ENCODE peak calls at places on chromosome 1, in ten cellular contexts. One of them, this sample, is unnamed.

GRCh38 chr1:230507671-230508407 is 81.7 kb upstream of the PGBD5 start:
- DNase-seq in K562: no peak
- DNase-seq in AG04450: no peak
- DNase-seq in fibroblast of mammary gland: no peak
- DNase-seq in AG09309: no peak
- DNase-seq in stomach: peak; percentile 59
- DNase-seq in neural crest cell: no peak
- DNase-seq in LNCaP clone FGC: no peak
- DNase-seq in left ventricle myocardium inferior: peak; percentile 29
- DNase-seq in astrocyte of the spinal cord: no peak
- DNase-seq in this sample: no peak

GRCh38 chr1:233569636-233570035 is 44.3 kb upstream of the KCNK1 start:
- DNase-seq in left ventricle myocardium inferior: no peak
- DNase-seq in stomach: no peak
- DNase-seq in LNCaP clone FGC: no peak
- DNase-seq in fibroblast of mammary gland: peak; percentile 27
- DNase-seq in neural crest cell: no peak
- DNase-seq in AG04450: no peak
- DNase-seq in K562: no peak
- DNase-seq in AG09309: no peak
- DNase-seq in astrocyte of the spinal cord: peak; percentile 25
- DNase-seq in this sample: no peak

GRCh38 chr1:185565314-185565713 is 168.9 kb upstream of the HMCN1 start:
- DNase-seq in AG09309: peak; percentile 49
- DNase-seq in AG04450: peak; percentile 55
- DNase-seq in stomach: no peak
- DNase-seq in neural crest cell: no peak
- DNase-seq in fibroblast of mammary gland: no peak
- DNase-seq in K562: no peak
- DNase-seq in LNCaP clone FGC: no peak
- DNase-seq in astrocyte of the spinal cord: peak; percentile 85
- DNase-seq in left ventricle myocardium inferior: no peak
- DNase-seq in this sample: no peak

GRCh38 chr1:6233376-6233775 is 2.4 kb downstream of the ICMT start:
- DNase-seq in left ventricle myocardium inferior: no peak
- DNase-seq in LNCaP clone FGC: no peak
- DNase-seq in K562: no peak
- DNase-seq in AG09309: no peak
- DNase-seq in neural crest cell: no peak
- DNase-seq in fibroblast of mammary gland: no peak
- DNase-seq in stomach: no peak
- DNase-seq in AG04450: no peak
- DNase-seq in astrocyte of the spinal cord: no peak
- DNase-seq in this sample: no peak

GRCh38 chr1:4624141-4624715 is 30.2 kb upstream of the AJAP1 start:
- DNase-seq in K562: no peak
- DNase-seq in left ventricle myocardium inferior: no peak
- DNase-seq in LNCaP clone FGC: no peak
- DNase-seq in fibroblast of mammary gland: no peak
- DNase-seq in neural crest cell: no peak
- DNase-seq in astrocyte of the spinal cord: no peak
- DNase-seq in AG04450: no peak
- DNase-seq in stomach: no peak
- DNase-seq in AG09309: no peak
- DNase-seq in this sample: no peak

GRCh38 chr1:117770981-117771531 is 158.4 kb downstream of the GDAP2 start:
- DNase-seq in left ventricle myocardium inferior: no peak
- DNase-seq in stomach: no peak
- DNase-seq in LNCaP clone FGC: no peak
- DNase-seq in astrocyte of the spinal cord: no peak
- DNase-seq in K562: no peak
- DNase-seq in AG04450: no peak
- DNase-seq in fibroblast of mammary gland: no peak
- DNase-seq in AG09309: no peak
- DNase-seq in neural crest cell: no peak
- DNase-seq in this sample: no peak

GRCh38 chr1:23558140-23558871 is 995 bp downstream of the ID3 start:
- DNase-seq in K562: peak; percentile 93
- DNase-seq in stomach: peak; percentile 73
- DNase-seq in fibroblast of mammary gland: no peak
- DNase-seq in astrocyte of the spinal cord: peak; percentile 55
- DNase-seq in neural crest cell: no peak
- DNase-seq in AG09309: no peak
- DNase-seq in left ventricle myocardium inferior: peak; percentile 71
- DNase-seq in LNCaP clone FGC: no peak
- DNase-seq in AG04450: no peak
- DNase-seq in this sample: peak; percentile 90

GRCh38 chr1:206590025-206590834 is 22.0 kb downstream of the EIF2D start:
- DNase-seq in K562: peak; percentile 62
- DNase-seq in LNCaP clone FGC: no peak
- DNase-seq in stomach: no peak
- DNase-seq in AG04450: no peak
- DNase-seq in astrocyte of the spinal cord: peak; percentile 78
- DNase-seq in AG09309: no peak
- DNase-seq in neural crest cell: no peak
- DNase-seq in fibroblast of mammary gland: peak; percentile 91
- DNase-seq in left ventricle myocardium inferior: no peak
- DNase-seq in this sample: no peak

GRCh38 chr1:230119340-230119739 is 52.3 kb downstream of the GALNT2 start:
- DNase-seq in fibroblast of mammary gland: no peak
- DNase-seq in astrocyte of the spinal cord: no peak
- DNase-seq in AG09309: no peak
- DNase-seq in stomach: no peak
- DNase-seq in K562: no peak
- DNase-seq in left ventricle myocardium inferior: no peak
- DNase-seq in neural crest cell: no peak
- DNase-seq in LNCaP clone FGC: no peak
- DNase-seq in AG04450: no peak
- DNase-seq in this sample: no peak

GRCh38 chr1:219387211-219387610 is 213.5 kb downstream of the LYPLAL1 start:
- DNase-seq in AG04450: no peak
- DNase-seq in stomach: no peak
- DNase-seq in fibroblast of mammary gland: no peak
- DNase-seq in neural crest cell: no peak
- DNase-seq in left ventricle myocardium inferior: no peak
- DNase-seq in astrocyte of the spinal cord: no peak
- DNase-seq in LNCaP clone FGC: no peak
- DNase-seq in AG09309: no peak
- DNase-seq in K562: no peak
- DNase-seq in this sample: no peak

GRCh38 chr1:116954450-116954849 is 44.7 kb downstream of the PTGFRN start:
- DNase-seq in K562: no peak
- DNase-seq in neural crest cell: no peak
- DNase-seq in LNCaP clone FGC: no peak
- DNase-seq in AG04450: no peak
- DNase-seq in AG09309: no peak
- DNase-seq in left ventricle myocardium inferior: no peak
- DNase-seq in astrocyte of the spinal cord: no peak
- DNase-seq in stomach: no peak
- DNase-seq in fibroblast of mammary gland: peak; percentile 61
- DNase-seq in this sample: no peak

GRCh38 chr1:2931722-2932401 is 89.4 kb upstream of the ACTRT2 start:
- DNase-seq in K562: no peak
- DNase-seq in fibroblast of mammary gland: no peak
- DNase-seq in AG09309: no peak
- DNase-seq in neural crest cell: no peak
- DNase-seq in stomach: no peak
- DNase-seq in LNCaP clone FGC: no peak
- DNase-seq in AG04450: no peak
- DNase-seq in astrocyte of the spinal cord: no peak
- DNase-seq in left ventricle myocardium inferior: no peak
- DNase-seq in this sample: peak; percentile 55

GRCh38 chr1:117128323-117129079 is 7.0 kb upstream of the TRIM45 start:
- DNase-seq in LNCaP clone FGC: peak; percentile 57
- DNase-seq in K562: peak; percentile 49
- DNase-seq in stomach: no peak
- DNase-seq in astrocyte of the spinal cord: peak; percentile 74
- DNase-seq in neural crest cell: no peak
- DNase-seq in fibroblast of mammary gland: peak; percentile 64
- DNase-seq in AG09309: no peak
- DNase-seq in AG04450: no peak
- DNase-seq in left ventricle myocardium inferior: no peak
- DNase-seq in this sample: no peak

GRCh38 chr1:218475275-218475674 is 130.1 kb downstream of the TGFB2 start:
- DNase-seq in LNCaP clone FGC: no peak
- DNase-seq in stomach: no peak
- DNase-seq in AG09309: no peak
- DNase-seq in fibroblast of mammary gland: no peak
- DNase-seq in neural crest cell: no peak
- DNase-seq in astrocyte of the spinal cord: no peak
- DNase-seq in K562: no peak
- DNase-seq in AG04450: no peak
- DNase-seq in left ventricle myocardium inferior: no peak
- DNase-seq in this sample: no peak

GRCh38 chr1:152398812-152399698 is 15.0 kb downstream of the CRNN start:
- DNase-seq in AG09309: no peak
- DNase-seq in astrocyte of the spinal cord: no peak
- DNase-seq in AG04450: no peak
- DNase-seq in K562: peak; percentile 9
- DNase-seq in left ventricle myocardium inferior: no peak
- DNase-seq in neural crest cell: no peak
- DNase-seq in stomach: no peak
- DNase-seq in fibroblast of mammary gland: peak; percentile 10
- DNase-seq in LNCaP clone FGC: no peak
- DNase-seq in this sample: no peak

DNA sequence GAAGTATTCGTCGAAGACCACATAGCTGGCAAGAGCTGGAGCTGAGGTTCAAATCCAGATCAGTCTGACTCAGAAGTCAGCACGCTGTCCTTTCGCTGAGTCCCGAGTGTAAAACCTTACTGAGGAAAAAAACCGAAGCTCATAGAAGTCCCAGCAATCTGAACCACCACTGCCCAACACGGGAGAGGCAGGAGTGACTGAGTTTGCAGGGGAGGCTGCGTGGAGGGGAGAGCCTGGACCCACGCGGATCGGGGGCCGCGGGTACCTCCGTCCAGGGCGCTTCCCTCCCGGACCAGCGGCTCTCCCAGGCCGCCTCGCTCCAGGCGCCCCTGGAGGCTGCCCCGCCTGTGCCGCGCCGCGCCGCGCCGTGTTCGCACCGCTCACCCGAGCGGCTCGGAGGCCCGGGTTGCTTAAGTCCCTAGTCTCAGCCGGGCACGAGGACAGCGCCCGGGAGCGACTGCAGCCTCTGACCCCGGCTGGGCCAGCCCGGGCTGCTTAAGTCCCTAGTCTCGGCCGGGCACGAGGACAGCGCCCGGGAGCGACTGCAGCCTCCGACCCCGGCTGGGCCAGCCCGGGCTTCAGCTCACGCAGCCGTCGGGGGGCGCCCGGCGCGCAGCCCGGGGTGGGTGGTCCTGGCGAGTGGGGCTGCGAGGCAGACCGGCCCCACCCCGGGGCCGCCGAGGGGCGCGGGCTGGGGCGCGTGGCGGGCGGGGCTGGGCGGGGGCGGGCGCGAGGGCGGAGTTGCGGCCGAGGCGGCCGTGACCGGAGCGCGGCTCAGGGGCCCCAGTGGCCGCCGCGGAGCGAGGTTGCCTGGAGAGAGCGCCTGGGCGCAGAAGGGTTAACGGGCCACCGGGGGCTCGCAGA is at the start of gene ADAMTSL4:
- DNase-seq in K562: peak; percentile 84
- DNase-seq in stomach: peak; percentile 72
- DNase-seq in LNCaP clone FGC: no peak
- DNase-seq in neural crest cell: peak; percentile 50
- DNase-seq in fibroblast of mammary gland: peak; percentile 87
- DNase-seq in astrocyte of the spinal cord: peak; percentile 83
- DNase-seq in left ventricle myocardium inferior: peak; percentile 62
- DNase-seq in AG09309: no peak
- DNase-seq in AG04450: no peak
- DNase-seq in this sample: peak; percentile 94
- TF ChIP-seq CTCF in K562: no peak
- TF ChIP-seq CTCF in stomach: no peak
- TF ChIP-seq CTCF in LNCaP clone FGC: no peak
- TF ChIP-seq CTCF in neural crest cell: peak; percentile 35
- TF ChIP-seq CTCF in fibroblast of mammary gland: no peak
- TF ChIP-seq CTCF in astrocyte of the spinal cord: peak; percentile 28
- TF ChIP-seq CTCF in left ventricle myocardium inferior: peak; percentile 46
- TF ChIP-seq CTCF in AG09309: peak; percentile 17
- TF ChIP-seq CTCF in AG04450: peak; percentile 10
- TF ChIP-seq CTCF in this sample: peak; percentile 19

GRCh38 chr1:8879348-8880067 is 1.0 kb upstream of the ENO1 start:
- DNase-seq in left ventricle myocardium inferior: peak; percentile 69
- DNase-seq in K562: no peak
- DNase-seq in stomach: no peak
- DNase-seq in neural crest cell: no peak
- DNase-seq in AG04450: no peak
- DNase-seq in astrocyte of the spinal cord: peak; percentile 61
- DNase-seq in LNCaP clone FGC: no peak
- DNase-seq in fibroblast of mammary gland: no peak
- DNase-seq in AG09309: no peak
- DNase-seq in this sample: no peak
- TF ChIP-seq CTCF in left ventricle myocardium inferior: no peak
- TF ChIP-seq CTCF in K562: peak; percentile 67
- TF ChIP-seq CTCF in stomach: no peak
- TF ChIP-seq CTCF in neural crest cell: no peak
- TF ChIP-seq CTCF in AG04450: peak; percentile 13
- TF ChIP-seq CTCF in astrocyte of the spinal cord: peak; percentile 35
- TF ChIP-seq CTCF in LNCaP clone FGC: peak; percentile 10
- TF ChIP-seq CTCF in fibroblast of mammary gland: no peak
- TF ChIP-seq CTCF in AG09309: no peak
- TF ChIP-seq CTCF in this sample: no peak

DNA sequence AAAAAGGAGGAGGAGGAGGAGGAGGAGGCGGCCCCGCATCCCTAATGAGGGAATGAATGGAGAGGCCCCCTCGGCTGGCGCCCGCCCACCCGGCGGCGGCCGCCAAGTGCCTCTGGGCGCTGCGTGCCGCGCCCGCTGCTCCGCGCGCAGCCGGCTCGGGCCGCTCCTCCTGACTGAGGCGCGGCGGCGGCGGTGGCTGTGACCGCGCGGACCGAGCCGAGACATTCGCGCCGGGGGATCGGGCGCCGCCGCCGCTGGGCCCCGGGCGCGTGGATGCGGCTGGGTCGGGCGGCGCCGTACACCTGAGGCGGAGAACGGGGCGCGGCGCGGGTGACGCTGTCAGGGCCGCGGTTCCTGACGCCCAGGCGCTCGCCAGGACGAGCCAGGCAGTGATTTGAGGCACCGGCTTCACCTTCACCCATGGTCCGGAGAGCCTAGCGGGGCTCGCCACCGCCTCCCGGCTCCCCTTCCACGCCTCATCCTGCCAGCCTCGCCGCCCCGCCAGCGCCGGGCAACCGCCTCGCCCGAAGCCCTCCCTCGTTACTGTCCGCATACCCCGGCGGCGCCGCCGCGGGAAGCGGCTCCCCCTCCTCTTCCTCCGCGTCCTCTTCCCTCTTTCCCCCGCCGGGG is at the start of gene MARK1:
- DNase-seq in fibroblast of mammary gland: peak; percentile 29
- DNase-seq in AG04450: no peak
- DNase-seq in AG09309: no peak
- DNase-seq in astrocyte of the spinal cord: no peak
- DNase-seq in stomach: peak; percentile 38
- DNase-seq in K562: peak; percentile 8
- DNase-seq in LNCaP clone FGC: no peak
- DNase-seq in neural crest cell: peak; percentile 52
- DNase-seq in left ventricle myocardium inferior: peak; percentile 84
- DNase-seq in this sample: peak; percentile 86
- TF ChIP-seq CTCF in fibroblast of mammary gland: no peak
- TF ChIP-seq CTCF in AG04450: no peak
- TF ChIP-seq CTCF in AG09309: no peak
- TF ChIP-seq CTCF in astrocyte of the spinal cord: no peak
- TF ChIP-seq CTCF in stomach: no peak
- TF ChIP-seq CTCF in K562: no peak
- TF ChIP-seq CTCF in LNCaP clone FGC: no peak
- TF ChIP-seq CTCF in neural crest cell: no peak
- TF ChIP-seq CTCF in left ventricle myocardium inferior: no peak
- TF ChIP-seq CTCF in this sample: no peak

GRCh38 chr1:212669102-212669501 is 30.5 kb downstream of the BATF3 start:
- DNase-seq in stomach: no peak
- DNase-seq in LNCaP clone FGC: no peak
- DNase-seq in astrocyte of the spinal cord: no peak
- DNase-seq in AG04450: no peak
- DNase-seq in neural crest cell: no peak
- DNase-seq in left ventricle myocardium inferior: no peak
- DNase-seq in AG09309: no peak
- DNase-seq in K562: peak; percentile 59
- DNase-seq in fibroblast of mammary gland: peak; percentile 31
- DNase-seq in this sample: no peak
- TF ChIP-seq CTCF in stomach: no peak
- TF ChIP-seq CTCF in LNCaP clone FGC: no peak
- TF ChIP-seq CTCF in astrocyte of the spinal cord: peak; percentile 33
- TF ChIP-seq CTCF in AG04450: peak; percentile 17
- TF ChIP-seq CTCF in neural crest cell: peak; percentile 28
- TF ChIP-seq CTCF in left ventricle myocardium inferior: peak; percentile 32
- TF ChIP-seq CTCF in AG09309: no peak
- TF ChIP-seq CTCF in K562: peak; percentile 61
- TF ChIP-seq CTCF in fibroblast of mammary gland: peak; percentile 19
- TF ChIP-seq CTCF in this sample: no peak

This sample was measured in kidney.